ENCODE peak calls at places on chromosomes 11 and 22, in four cellular contexts. One of them, this sample, is unnamed.

GRCh38 chr22:24532075-24532474 is 22.9 kb downstream of the GUCD1 start:
- DNase-seq in mesothelial cell of epicardium: no peak
- DNase-seq in AG04450: no peak
- DNase-seq in ascending aorta: no peak
- DNase-seq in this sample: no peak

GRCh38 chr22:47624277-47625012 is 862.0 kb downstream of the TBC1D22A start:
- DNase-seq in ascending aorta: no peak
- DNase-seq in AG04450: no peak
- DNase-seq in mesothelial cell of epicardium: no peak
- DNase-seq in this sample: no peak

GRCh38 chr11:81237139-81237538 is 1496.5 kb downstream of the FAM181B start:
- DNase-seq in AG04450: no peak
- DNase-seq in mesothelial cell of epicardium: no peak
- DNase-seq in ascending aorta: no peak
- DNase-seq in this sample: no peak

GRCh38 chr22:27718186-27719032 is 83.1 kb downstream of the MN1 start:
- DNase-seq in ascending aorta: peak
- DNase-seq in mesothelial cell of epicardium: no peak
- DNase-seq in AG04450: peak
- DNase-seq in this sample: no peak

GRCh38 chr11:75301131-75301530 is 50.3 kb downstream of the ARRB1 start:
- DNase-seq in mesothelial cell of epicardium: no peak
- DNase-seq in ascending aorta: no peak
- DNase-seq in AG04450: no peak
- DNase-seq in this sample: no peak

GRCh38 chr11:1227551-1228182 is 4.8 kb downstream of the MUC5B start:
- DNase-seq in mesothelial cell of epicardium: no peak
- DNase-seq in AG04450: no peak
- DNase-seq in ascending aorta: no peak
- DNase-seq in this sample: peak

GRCh38 chr11:119572481-119573424 is 149.8 kb upstream of the THY1 start:
- DNase-seq in mesothelial cell of epicardium: no peak
- DNase-seq in ascending aorta: no peak
- DNase-seq in AG04450: no peak
- DNase-seq in this sample: no peak

GRCh38 chr11:126718319-126718718 is 282.3 kb downstream of the KIRREL3 start:
- DNase-seq in ascending aorta: no peak
- DNase-seq in AG04450: no peak
- DNase-seq in mesothelial cell of epicardium: no peak
- DNase-seq in this sample: no peak

GRCh38 chr11:121024989-121025388 is 1.1 kb downstream of the TBCEL start:
- DNase-seq in AG04450: no peak
- DNase-seq in ascending aorta: no peak
- DNase-seq in mesothelial cell of epicardium: no peak
- DNase-seq in this sample: no peak

GRCh38 chr11:8948901-8949300 is 6.1 kb upstream of the ASCL3 start:
- DNase-seq in ascending aorta: no peak
- DNase-seq in mesothelial cell of epicardium: no peak
- DNase-seq in AG04450: no peak
- DNase-seq in this sample: no peak

GRCh38 chr11:10096987-10097386 is 197.0 kb downstream of the SBF2 start:
- DNase-seq in ascending aorta: no peak
- DNase-seq in AG04450: no peak
- DNase-seq in mesothelial cell of epicardium: no peak
- DNase-seq in this sample: no peak

GRCh38 chr11:2318707-2319106 is 16.9 kb downstream of the TSPAN32 start:
- DNase-seq in mesothelial cell of epicardium: no peak
- DNase-seq in ascending aorta: peak
- DNase-seq in AG04450: no peak
- DNase-seq in this sample: no peak

GRCh38 chr11:2316169-2316962 is 14.6 kb downstream of the TSPAN32 start:
- DNase-seq in ascending aorta: peak
- DNase-seq in mesothelial cell of epicardium: no peak
- DNase-seq in AG04450: no peak
- DNase-seq in this sample: no peak

GRCh38 chr11:2316963-2317244 is 15.1 kb downstream of the TSPAN32 start:
- DNase-seq in AG04450: no peak
- DNase-seq in mesothelial cell of epicardium: no peak
- DNase-seq in ascending aorta: no peak
- DNase-seq in this sample: no peak

GRCh38 chr11:2318123-2318522 is 16.3 kb downstream of the TSPAN32 start:
- DNase-seq in AG04450: no peak
- DNase-seq in ascending aorta: no peak
- DNase-seq in mesothelial cell of epicardium: no peak
- DNase-seq in this sample: no peak

GRCh38 chr11:2317354-2318050 is 15.7 kb downstream of the TSPAN32 start:
- DNase-seq in AG04450: no peak
- DNase-seq in mesothelial cell of epicardium: no peak
- DNase-seq in ascending aorta: no peak
- DNase-seq in this sample: no peak
- TF ChIP-seq CTCF in AG04450: no peak
- TF ChIP-seq CTCF in mesothelial cell of epicardium: no peak
- TF ChIP-seq CTCF in ascending aorta: no peak
- TF ChIP-seq CTCF in this sample: no peak

GRCh38 chr11:64100345-64100744 is 64.6 kb downstream of the FLRT1 start:
- DNase-seq in AG04450: no peak
- DNase-seq in mesothelial cell of epicardium: no peak
- DNase-seq in ascending aorta: no peak
- DNase-seq in this sample: no peak
- TF ChIP-seq CTCF in AG04450: peak
- TF ChIP-seq CTCF in mesothelial cell of epicardium: no peak
- TF ChIP-seq CTCF in ascending aorta: no peak
- TF ChIP-seq CTCF in this sample: no peak

GRCh38 chr22:38938925-38939324 is 18.5 kb upstream of the APOBEC3A start:
- DNase-seq in ascending aorta: no peak
- DNase-seq in AG04450: no peak
- DNase-seq in mesothelial cell of epicardium: no peak
- DNase-seq in this sample: no peak

GRCh38 chr22:38936562-38936961 is 20.8 kb upstream of the APOBEC3A start:
- DNase-seq in mesothelial cell of epicardium: no peak
- DNase-seq in ascending aorta: no peak
- DNase-seq in AG04450: no peak
- DNase-seq in this sample: no peak

GRCh38 chr22:38938221-38938620 is 19.2 kb upstream of the APOBEC3A start:
- DNase-seq in mesothelial cell of epicardium: no peak
- DNase-seq in AG04450: no peak
- DNase-seq in ascending aorta: no peak
- DNase-seq in this sample: no peak

GRCh38 chr22:38937036-38937435 is 20.4 kb upstream of the APOBEC3A start:
- DNase-seq in mesothelial cell of epicardium: no peak
- DNase-seq in ascending aorta: no peak
- DNase-seq in AG04450: no peak
- DNase-seq in this sample: no peak

GRCh38 chr22:38937541-38937940 is 19.9 kb upstream of the APOBEC3A start:
- DNase-seq in AG04450: no peak
- DNase-seq in mesothelial cell of epicardium: no peak
- DNase-seq in ascending aorta: no peak
- DNase-seq in this sample: no peak
- TF ChIP-seq CTCF in AG04450: no peak
- TF ChIP-seq CTCF in mesothelial cell of epicardium: no peak
- TF ChIP-seq CTCF in ascending aorta: no peak
- TF ChIP-seq CTCF in this sample: no peak

DNA sequence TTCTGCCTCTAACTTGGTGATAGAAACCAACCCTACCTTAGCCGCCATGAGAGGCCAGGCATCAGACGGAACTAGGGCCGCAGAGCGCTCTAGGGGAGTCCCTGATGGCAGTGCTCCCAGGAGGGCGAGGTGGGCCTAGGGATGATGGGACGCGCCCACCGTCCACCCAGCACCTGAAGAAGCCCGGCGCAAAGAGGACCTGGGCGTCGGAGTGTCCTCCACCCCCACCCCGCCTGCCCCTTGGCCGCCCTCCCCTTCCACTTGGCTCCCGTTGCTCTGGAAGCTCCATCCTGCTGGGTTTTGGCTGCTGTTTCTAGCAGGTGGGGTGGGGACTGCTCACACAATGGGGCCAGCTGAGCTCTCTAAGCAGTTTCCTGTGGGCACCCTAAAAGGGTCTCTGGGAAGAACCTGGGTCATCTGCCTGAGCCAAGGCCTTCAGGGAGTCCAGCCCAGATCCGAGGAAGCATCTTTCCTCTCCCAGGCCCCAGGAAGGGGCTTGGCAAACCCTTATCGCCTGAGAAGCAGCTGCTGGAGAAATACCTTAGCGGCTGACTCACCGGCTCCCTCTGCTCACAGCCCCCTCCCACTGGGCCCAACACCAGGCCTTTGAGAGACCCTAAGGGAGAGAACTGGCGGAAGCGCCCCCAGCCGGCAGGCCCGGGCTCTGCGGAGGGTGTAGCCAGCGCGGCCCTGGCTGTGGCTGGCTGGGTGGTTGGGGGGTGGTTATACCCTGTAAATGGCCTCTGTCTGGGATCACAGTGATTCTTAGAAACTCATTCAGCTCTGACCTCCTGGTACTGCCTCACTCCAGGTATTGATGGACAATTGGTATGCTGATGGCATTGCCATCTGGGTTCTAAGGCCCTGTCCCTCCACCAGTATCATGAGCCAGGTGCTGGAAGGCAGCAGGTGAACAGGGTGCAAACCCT is 19.3 kb downstream of the CREB3L1 start:
- DNase-seq in AG04450: peak
- DNase-seq in mesothelial cell of epicardium: peak
- DNase-seq in ascending aorta: no peak
- DNase-seq in this sample: no peak
- TF ChIP-seq CTCF in AG04450: peak
- TF ChIP-seq CTCF in mesothelial cell of epicardium: peak
- TF ChIP-seq CTCF in ascending aorta: no peak
- TF ChIP-seq CTCF in this sample: no peak

GRCh38 chr11:20337526-20338154 is 25.9 kb upstream of the HTATIP2 start:
- DNase-seq in mesothelial cell of epicardium: no peak
- DNase-seq in AG04450: no peak
- DNase-seq in ascending aorta: no peak
- DNase-seq in this sample: no peak
- TF ChIP-seq CTCF in mesothelial cell of epicardium: peak
- TF ChIP-seq CTCF in AG04450: peak
- TF ChIP-seq CTCF in ascending aorta: no peak
- TF ChIP-seq CTCF in this sample: peak

GRCh38 chr11:84686726-84687125 is 940.4 kb downstream of the DLG2 start:
- DNase-seq in ascending aorta: no peak
- DNase-seq in AG04450: no peak
- DNase-seq in mesothelial cell of epicardium: no peak
- DNase-seq in this sample: no peak
- TF ChIP-seq CTCF in ascending aorta: no peak
- TF ChIP-seq CTCF in AG04450: no peak
- TF ChIP-seq CTCF in mesothelial cell of epicardium: no peak
- TF ChIP-seq CTCF in this sample: no peak

DNA sequence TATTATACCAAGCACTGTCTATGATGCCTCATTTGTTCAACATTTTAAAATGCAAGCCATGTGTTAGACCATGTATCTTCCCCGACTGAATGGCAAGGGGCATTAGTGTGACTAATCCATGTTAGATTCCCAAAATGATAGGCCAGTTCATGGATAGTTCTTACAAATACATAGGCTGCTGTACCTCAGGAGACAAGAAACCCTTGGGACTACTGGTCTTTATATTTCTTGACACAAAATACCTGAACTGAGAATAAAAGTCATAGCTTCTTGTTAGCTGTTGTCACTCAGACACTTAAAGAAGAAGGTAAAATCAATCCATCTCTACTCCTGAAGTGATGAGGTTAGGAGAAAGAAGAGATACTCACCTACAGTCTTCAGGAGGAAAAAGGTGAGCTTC is at the start of gene OR8D4:
- DNase-seq in ascending aorta: no peak
- DNase-seq in AG04450: no peak
- DNase-seq in mesothelial cell of epicardium: no peak
- DNase-seq in this sample: no peak
- TF ChIP-seq CTCF in ascending aorta: no peak
- TF ChIP-seq CTCF in AG04450: no peak
- TF ChIP-seq CTCF in mesothelial cell of epicardium: no peak
- TF ChIP-seq CTCF in this sample: no peak